ENCODE peak calls at places on chromosomes 2 and 18, in four cellular contexts. D, K, T and N are unnamed samples.

GRCh38 chr2:240453461-240454030 is 18.1 kb downstream of the GPC1 start:
- DNase-seq in D (no peak), K (no peak), T (no peak), N (no peak)

GRCh38 chr18:76977108-76977621 is 154.8 kb downstream of the ZNF236 start:
- DNase-seq in D (no peak), T (no peak), K (no peak), N (no peak)

GRCh38 chr2:192307530-192307929 is 112.8 kb upstream of the TMEFF2 start:
- DNase-seq in T (no peak), K (no peak), D (no peak), N (no peak)

GRCh38 chr2:88967844-88968243 is 276.4 kb downstream of the RPIA start:
- DNase-seq in T (no peak), K (peak), D (no peak), N (no peak)

GRCh38 chr2:107811376-107811775 is 15.3 kb upstream of the RGPD4 start:
- DNase-seq in K (no peak), D (no peak), T (no peak), N (no peak)

GRCh38 chr2:240459401-240460242 is 24.2 kb downstream of the GPC1 start:
- DNase-seq in K (no peak), D (no peak), T (no peak), N (no peak)

GRCh38 chr2:51013060-51013746 is 18.7 kb downstream of the NRXN1 start:
- DNase-seq in D (peak), K (no peak), T (no peak), N (no peak)

GRCh38 chr2:226690471-226691024 is 109.1 kb downstream of the IRS1 start:
- DNase-seq in K (no peak), T (no peak), D (no peak), N (peak)

GRCh38 chr18:49563130-49563540 is 1.3 kb downstream of the LIPG start:
- DNase-seq in K (peak), T (no peak), D (no peak), N (peak)

GRCh38 chr2:240231838-240232244 is 91.4 kb upstream of the OTOS start:
- DNase-seq in K (no peak), T (no peak), D (no peak), N (no peak)

GRCh38 chr2:209113030-209113429 is 310.8 kb upstream of the MAP2 start:
- DNase-seq in D (no peak), T (no peak), K (no peak), N (no peak)

GRCh38 chr2:230930928-230931555 is 6.0 kb upstream of the GPR55 start:
- DNase-seq in K (no peak), D (no peak), T (no peak), N (no peak)

GRCh38 chr18:60506190-60506589 is 133.6 kb upstream of the MC4R start:
- DNase-seq in D (no peak), K (no peak), T (no peak), N (no peak)

GRCh38 chr2:236744316-236745105 is 174.9 kb downstream of the ACKR3 start:
- DNase-seq in T (peak), K (no peak), D (no peak), N (peak)

GRCh38 chr2:240912878-240913809 is 7.0 kb downstream of the CROCC2 start:
- DNase-seq in T (no peak), K (no peak), D (no peak), N (peak)

GRCh38 chr2:15952451-15953142 is 12.2 kb downstream of the MYCN start:
- DNase-seq in T (no peak), K (no peak), D (no peak), N (no peak)

GRCh38 chr2:6556755-6557154 is 309.0 kb downstream of the CMPK2 start:
- DNase-seq in T (no peak), D (no peak), K (peak), N (peak)

GRCh38 chr18:70414315-70414714 is 125.5 kb downstream of the SOCS6 start:
- DNase-seq in K (no peak), T (no peak), D (no peak), N (peak)

GRCh38 chr2:180449171-180449570 is 442.1 kb upstream of the CWC22 start:
- DNase-seq in D (no peak), T (no peak), K (no peak), N (peak)

GRCh38 chr2:46849741-46850474 is 65.7 kb downstream of the MCFD2 start:
- DNase-seq in K (no peak), D (no peak), T (no peak), N (peak)

GRCh38 chr2:119827866-119828507 is 68.3 kb downstream of the PTPN4 start:
- DNase-seq in D (no peak), T (no peak), K (no peak), N (peak)

GRCh38 chr18:62526098-62527025 is 3.5 kb downstream of the ZCCHC2 start:
- DNase-seq in T (no peak), K (peak), D (peak), N (peak)

GRCh38 chr18:53610957-53611356 is 613.5 kb downstream of the MBD2 start:
- DNase-seq in T (no peak), D (no peak), K (no peak), N (no peak)

GRCh38 chr2:12821656-12822055 is 104.9 kb downstream of the TRIB2 start:
- DNase-seq in D (no peak), K (no peak), T (no peak), N (no peak)

GRCh38 chr18:25467226-25468065 is 115.5 kb upstream of the ZNF521 start:
- DNase-seq in D (no peak), K (no peak), T (no peak), N (peak)

GRCh38 chr2:46737577-46737976 is 178.0 kb downstream of the MCFD2 start:
- DNase-seq in D (no peak), K (peak), T (no peak), N (peak)

GRCh38 chr2:183078163-183078466 is 432 bp upstream of the DUSP19 start:
- DNase-seq in D (peak), K (no peak), T (no peak), N (no peak)

GRCh38 chr2:173963817-173964564 is 1.2 kb downstream of the SP3 start:
- DNase-seq in D (peak), K (peak), T (no peak), N (peak)

GRCh38 chr18:73043231-73044000 is 175.6 kb upstream of the NETO1 start:
- DNase-seq in D (no peak), K (no peak), T (no peak), N (no peak)